ENCODE peak calls at places on chromosomes 3 and 15, in nine cellular contexts. G is NB4, W is tibial artery, A is choroid plexus epithelial cell, B is uterus, I is PC-9, Z is heart left ventricle, F is ovary, V is colonic mucosa. D is an unnamed sample.

GRCh38 chr15:93210995-93211394 is 122.0 kb upstream of the RGMA start:
- DNase-seq in G (no peak), W (no peak), A (no peak), B (no peak), I (no peak), Z (no peak), F (no peak), V (no peak), D (no peak)

GRCh38 chr3:117035785-117036184 is 326.2 kb downstream of the TUSC7 start:
- DNase-seq in G (no peak), W (no peak), A (peak; percentile 30), B (no peak), I (no peak), Z (peak; percentile 45), F (no peak), V (peak; percentile 20), D (no peak)

GRCh38 chr3:181722156-181722555 is 10.4 kb downstream of the SOX2 start:
- DNase-seq in G (no peak), W (no peak), A (no peak), B (no peak), I (no peak), Z (no peak), F (no peak), V (no peak), D (peak; percentile 81)

GRCh38 chr15:73927003-73927475 is 777 bp downstream of the LOXL1 start:
- DNase-seq in G (peak; percentile 57), W (peak; percentile 88), A (no peak), B (peak; percentile 62), I (peak; percentile 51), Z (peak; percentile 80), F (peak; percentile 75), V (peak; percentile 64), D (peak; percentile 93)

GRCh38 chr3:188476930-188477329 is 323.0 kb downstream of the LPP start:
- DNase-seq in G (no peak), W (no peak), A (peak; percentile 37), B (no peak), I (no peak), Z (peak; percentile 23), F (no peak), V (no peak), D (no peak)

GRCh38 chr3:30356901-30357753 is 249.3 kb upstream of the TGFBR2 start:
- DNase-seq in G (no peak), W (no peak), A (no peak), B (no peak), I (peak; percentile 46), Z (no peak), F (no peak), V (no peak), D (no peak)

GRCh38 chr15:31471731-31472430 is 145.2 kb downstream of the KLF13 start:
- DNase-seq in G (no peak), W (peak; percentile 41), A (peak; percentile 94), B (no peak), I (no peak), Z (no peak), F (no peak), V (no peak), D (peak; percentile 4)

GRCh38 chr3:54843352-54843751 is 84.5 kb downstream of the LRTM1 start:
- DNase-seq in G (no peak), W (no peak), A (no peak), B (no peak), I (no peak), Z (no peak), F (no peak), V (no peak), D (no peak)

GRCh38 chr3:66036586-66037061 is 2.1 kb downstream of the MAGI1 start:
- DNase-seq in G (no peak), W (peak; percentile 85), A (peak; percentile 30), B (no peak), I (no peak), Z (no peak), F (no peak), V (no peak), D (peak; percentile 54)

GRCh38 chr15:40343512-40343911 is 2.8 kb upstream of the CCDC9B start:
- DNase-seq in G (peak; percentile 88), W (peak; percentile 91), A (peak; percentile 89), B (no peak), I (peak; percentile 88), Z (no peak), F (no peak), V (no peak), D (no peak)
- H3K4me3 ChIP-seq in G (no peak overlapping the region), W (no peak overlapping the region), A (no peak overlapping the region), B (no peak overlapping the region), I (peak overlapping the region; percentile 51), Z (no peak overlapping the region), F (no peak overlapping the region), V (no peak overlapping the region), D (no peak overlapping the region)

GRCh38 chr15:101088311-101088710 is 163.5 kb downstream of the CHSY1 start:
- DNase-seq in G (peak; percentile 34), W (no peak), A (no peak), B (no peak), I (no peak), Z (no peak), F (no peak), V (no peak), D (no peak)

GRCh38 chr15:101087172-101087769 is 164.6 kb downstream of the CHSY1 start:
- DNase-seq in G (no peak), W (no peak), A (no peak), B (no peak), I (no peak), Z (no peak), F (no peak), V (no peak), D (no peak)

GRCh38 chr15:101089579-101090459 is 162.0 kb downstream of the CHSY1 start:
- DNase-seq in G (no peak), W (no peak), A (peak; percentile 41), B (no peak), I (no peak), Z (no peak), F (peak; percentile 23), V (no peak), D (no peak)

GRCh38 chr15:101090460-101090853 is 161.4 kb downstream of the CHSY1 start:
- DNase-seq in G (no peak), W (no peak), A (no peak), B (no peak), I (no peak), Z (no peak), F (peak; percentile 17), V (no peak), D (no peak)

DNA sequence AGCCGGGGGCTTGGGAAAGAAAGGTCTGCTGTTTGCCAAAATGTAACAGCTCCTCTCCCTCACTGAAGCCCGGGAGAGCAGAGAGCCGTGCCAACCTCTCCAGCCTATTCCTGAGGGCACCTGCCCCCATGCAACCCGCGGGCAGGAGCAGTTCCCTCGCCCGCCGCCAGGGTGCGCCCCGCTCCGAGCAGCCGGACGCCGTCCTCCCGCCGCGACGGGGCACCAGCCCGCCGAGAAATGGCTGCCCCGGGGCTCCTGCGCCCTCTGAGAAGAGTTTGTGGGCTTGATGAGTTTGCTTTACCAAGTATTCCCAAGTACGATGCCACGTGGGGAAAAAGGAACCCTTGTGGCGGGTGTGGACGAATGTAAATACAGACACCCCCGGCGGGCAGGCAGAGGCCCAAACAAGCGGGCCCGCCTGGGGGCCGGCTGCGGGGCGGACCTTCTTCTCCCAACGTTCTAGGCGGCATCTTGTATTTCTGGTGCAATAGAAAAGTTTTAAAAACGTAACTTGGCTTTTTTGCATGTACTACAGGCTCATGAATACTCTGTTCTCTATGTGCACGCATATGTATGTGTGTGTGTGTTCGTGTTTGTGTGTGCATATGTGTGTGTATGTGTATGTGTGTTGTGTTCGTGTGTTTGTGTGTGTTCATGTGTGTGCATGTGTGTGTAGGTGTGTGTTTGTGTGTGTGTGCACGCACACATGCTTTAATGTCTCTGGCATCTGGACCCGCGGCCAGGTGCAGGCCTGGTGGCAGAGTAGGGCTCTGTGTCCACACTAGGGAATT is 162.9 kb downstream of the CHSY1 start:
- DNase-seq in G (peak; percentile 68), W (peak; percentile 84), A (peak; percentile 56), B (peak; percentile 78), I (no peak), Z (peak; percentile 76), F (peak; percentile 82), V (peak; percentile 76), D (peak; percentile 96)
- H3K4me3 ChIP-seq in G (no peak overlapping the region), W (peak overlapping the region; percentile 33), A (peak overlapping the region; percentile 35), B (no peak overlapping the region), I (no peak overlapping the region), Z (peak overlapping the region; percentile 20), F (peak overlapping the region; percentile 30), V (peak overlapping the region; percentile 24), D (no peak overlapping the region)

DNA sequence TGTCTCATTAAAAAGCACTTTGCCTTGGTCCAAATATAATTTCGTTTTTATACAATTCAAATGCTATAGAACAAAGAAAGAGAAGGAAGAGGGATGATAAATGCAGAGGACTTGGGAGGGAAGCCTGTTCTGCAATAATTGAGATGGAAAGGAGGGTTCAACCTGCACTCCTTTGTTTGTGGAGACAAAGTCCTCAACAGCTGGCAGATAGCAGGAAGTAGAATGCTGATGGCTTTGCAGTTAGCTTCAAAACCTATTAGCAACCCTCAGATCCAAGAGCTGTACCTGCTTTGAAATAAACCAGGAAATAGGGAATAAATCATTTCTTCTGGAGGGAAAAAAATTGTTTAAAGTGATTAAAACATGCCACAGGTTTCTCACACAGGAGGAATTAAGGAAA is 1010.7 kb downstream of the FHIT start:
- DNase-seq in G (no peak), W (no peak), A (no peak), B (no peak), I (no peak), Z (no peak), F (no peak), V (peak; percentile 45), D (peak; percentile 7)
- H3K4me3 ChIP-seq in G (no peak overlapping the region), W (no peak overlapping the region), A (no peak overlapping the region), B (no peak overlapping the region), I (no peak overlapping the region), Z (no peak overlapping the region), F (no peak overlapping the region), V (no peak overlapping the region), D (no peak overlapping the region)

GRCh38 chr3:52518723-52519444 is 14.8 kb downstream of the NT5DC2 start:
- DNase-seq in G (no peak), W (no peak), A (no peak), B (peak; percentile 47), I (no peak), Z (no peak), F (no peak), V (peak; percentile 59), D (peak; percentile 99)
- H3K4me3 ChIP-seq in G (no peak overlapping the region), W (peak overlapping the region; percentile 41), A (no peak overlapping the region), B (no peak overlapping the region), I (no peak overlapping the region), Z (peak overlapping the region; percentile 29), F (peak overlapping the region; percentile 32), V (peak overlapping the region; percentile 35), D (peak overlapping the region; percentile 45)

GRCh38 chr15:98438326-98438725 is 210.0 kb upstream of the IGF1R start:
- DNase-seq in G (no peak), W (no peak), A (no peak), B (no peak), I (no peak), Z (no peak), F (no peak), V (no peak), D (peak; percentile 8)
- H3K4me3 ChIP-seq in G (no peak overlapping the region), W (no peak overlapping the region), A (no peak overlapping the region), B (no peak overlapping the region), I (no peak overlapping the region), Z (no peak overlapping the region), F (no peak overlapping the region), V (no peak overlapping the region), D (no peak overlapping the region)

GRCh38 chr3:10917176-10917575 is 75.4 kb upstream of the SLC6A1 start:
- DNase-seq in G (no peak), W (no peak), A (peak; percentile 9), B (no peak), I (no peak), Z (no peak), F (no peak), V (no peak), D (no peak)
- H3K4me3 ChIP-seq in G (no peak overlapping the region), W (no peak overlapping the region), A (no peak overlapping the region), B (no peak overlapping the region), I (no peak overlapping the region), Z (no peak overlapping the region), F (no peak overlapping the region), V (no peak overlapping the region), D (no peak overlapping the region)